ENCODE peak calls at places on chromosome 4, in seven cellular contexts. B is mesothelial cell of epicardium, Y is B cell, A is GM12865, Z is epithelial cell of esophagus, N is body of pancreas, R is MCF 10A. O is an unnamed sample.

GRCh38 chr4:40842318-40842717 is 92.6 kb downstream of the NSUN7 start:
- DNase-seq in Y (no peak), B (no peak), N (no peak), R (no peak), Z (no peak), A (no peak), O (no peak)

GRCh38 chr4:54954656-54955388 is 170.6 kb downstream of the KDR start:
- DNase-seq in R (no peak), A (no peak), N (no peak), Y (no peak), Z (no peak), B (no peak), O (no peak)

GRCh38 chr4:29966386-29966785 is 753.8 kb upstream of the PCDH7 start:
- DNase-seq in B (no peak), Z (no peak), R (no peak), Y (no peak), N (no peak), A (no peak), O (no peak)

GRCh38 chr4:55303818-55304217 is 42.2 kb upstream of the SRD5A3 start:
- DNase-seq in Y (no peak), R (peak; percentile 43), N (no peak), A (no peak), B (no peak), Z (peak; percentile 97), O (no peak)

GRCh38 chr4:101264993-101265815 is 82.1 kb downstream of the PPP3CA start:
- DNase-seq in Z (peak; percentile 68), B (no peak), A (no peak), N (no peak), R (no peak), Y (no peak), O (no peak)

GRCh38 chr4:5708171-5708828 is at the start of gene EVC2:
- DNase-seq in Z (peak; percentile 39), B (peak; percentile 81), Y (peak; percentile 6), A (no peak), N (peak; percentile 71), R (peak; percentile 27), O (peak; percentile 36)

GRCh38 chr4:151599876-151600275 is 160.9 kb downstream of the GATB start:
- DNase-seq in Y (no peak), R (peak; percentile 6), A (no peak), Z (peak; percentile 52), N (no peak), B (no peak), O (no peak)

GRCh38 chr4:99886146-99886545 is 8.1 kb downstream of the LAMTOR3 start:
- DNase-seq in R (peak; percentile 29), Y (no peak), B (no peak), Z (no peak), A (no peak), N (no peak), O (no peak)

GRCh38 chr4:79141530-79141929 is 184.3 kb downstream of the NAA11 start:
- DNase-seq in Y (no peak), A (peak; percentile 24), Z (peak; percentile 69), R (peak; percentile 47), N (no peak), B (no peak), O (no peak)

GRCh38 chr4:126888968-126889367 is 743.8 kb upstream of the INTU start:
- DNase-seq in R (no peak), A (no peak), Z (peak; percentile 9), N (no peak), Y (no peak), B (no peak), O (no peak)

GRCh38 chr4:159075531-159075932 is 27.3 kb upstream of the RAPGEF2 start:
- DNase-seq in A (no peak), R (no peak), N (no peak), B (no peak), Z (no peak), Y (no peak), O (no peak)

GRCh38 chr4:59537231-59537886 is 1662.8 kb upstream of the ADGRL3 start:
- DNase-seq in Y (no peak), B (no peak), R (peak; percentile 26), A (peak; percentile 9), N (no peak), Z (peak; percentile 0), O (no peak)

GRCh38 chr4:7206856-7207567 is 14.7 kb downstream of the SORCS2 start:
- DNase-seq in B (peak; percentile 74), Y (no peak), Z (no peak), N (peak; percentile 44), R (peak; percentile 88), A (no peak), O (peak; percentile 62)

GRCh38 chr4:15894393-15894792 is 44.1 kb downstream of the FGFBP1 start:
- DNase-seq in N (no peak), B (no peak), R (no peak), Y (no peak), Z (no peak), A (no peak), O (no peak)

GRCh38 chr4:40199999-40200880 is 3.4 kb downstream of the RHOH start:
- DNase-seq in R (no peak), N (no peak), Z (no peak), Y (peak; percentile 57), B (no peak), A (peak; percentile 97), O (no peak)

GRCh38 chr4:39232100-39232499 is 49.8 kb downstream of the WDR19 start:
- DNase-seq in Y (no peak), N (peak; percentile 46), A (no peak), B (no peak), R (no peak), Z (no peak), O (no peak)

GRCh38 chr4:185304541-185304940 is 91.2 kb downstream of the LRP2BP start:
- DNase-seq in Y (no peak), Z (no peak), B (no peak), N (no peak), R (no peak), A (no peak), O (no peak)

GRCh38 chr4:156751486-156751885 is 220.1 kb downstream of the PDGFC start:
- DNase-seq in Y (no peak), Z (peak; percentile 41), R (peak; percentile 30), N (no peak), B (no peak), A (no peak), O (no peak)

GRCh38 chr4:103721251-103721650 is 1.5 kb upstream of the TACR3 start:
- DNase-seq in Y (no peak), A (no peak), N (no peak), Z (peak; percentile 59), R (peak; percentile 52), B (no peak), O (no peak)

GRCh38 chr4:145619639-145619996 is 433 bp downstream of the MMAA start:
- DNase-seq in Z (peak; percentile 54), B (no peak), Y (no peak), A (peak; percentile 74), N (peak; percentile 88), R (peak; percentile 57), O (no peak)

GRCh38 chr4:185811509-185812364 is at the start of gene SORBS2:
- DNase-seq in R (peak; percentile 43), Y (peak; percentile 63), A (peak; percentile 82), N (peak; percentile 88), Z (peak; percentile 81), B (no peak), O (no peak)

GRCh38 chr4:25376754-25377571 is at the start of gene ANAPC4:
- DNase-seq in N (peak; percentile 98), Y (peak; percentile 99), Z (peak; percentile 94), A (peak; percentile 98), B (peak; percentile 90), R (peak; percentile 94), O (peak; percentile 75)

GRCh38 chr4:114272226-114272625 is 292.8 kb upstream of the ARSJ start:
- DNase-seq in N (no peak), Z (peak; percentile 95), A (peak; percentile 3), R (peak; percentile 82), B (no peak), Y (no peak), O (peak; percentile 91)

GRCh38 chr4:48498895-48499294 is 8.8 kb downstream of the ZAR1 start:
- DNase-seq in N (no peak), B (no peak), A (no peak), R (no peak), Z (no peak), Y (no peak), O (no peak)

DNA sequence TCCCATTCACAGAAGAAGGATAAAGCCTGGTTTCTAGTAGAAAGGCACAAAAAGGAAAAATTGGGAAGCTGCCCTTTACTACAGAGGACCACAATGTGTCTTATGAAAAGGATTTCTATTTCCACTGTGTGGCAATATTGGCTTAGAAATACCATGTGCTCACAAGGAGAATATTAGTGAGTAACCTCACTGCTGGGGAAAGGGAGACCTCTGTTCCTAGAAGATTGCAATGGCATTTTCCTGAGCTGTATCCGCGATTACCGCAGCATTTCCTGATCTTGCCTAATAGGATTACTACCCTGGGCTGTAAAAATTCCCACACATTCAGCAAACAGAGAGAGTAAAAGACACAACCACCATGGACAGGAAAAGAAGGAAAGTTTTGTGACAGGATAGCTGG is 308.8 kb upstream of the TECRL start:
- DNase-seq in N (no peak), B (no peak), Y (no peak), R (peak; percentile 55), Z (peak; percentile 4), A (no peak), O (no peak)
- TF ChIP-seq CTCF in N (no peak), B (no peak), Y (no peak), R (no peak), Z (no peak), A (no peak), O (no peak)

GRCh38 chr4:601612-602558 is 23.5 kb upstream of the PDE6B start:
- DNase-seq in R (no peak), A (no peak), Y (no peak), B (no peak), Z (no peak), N (no peak), O (no peak)

GRCh38 chr4:604131-604530 is 21.2 kb upstream of the PDE6B start:
- DNase-seq in R (no peak), B (no peak), Y (no peak), N (no peak), A (no peak), Z (no peak), O (no peak)

GRCh38 chr4:600166-600565 is 24.1 kb upstream of the TMEM271 start:
- DNase-seq in R (no peak), N (no peak), A (no peak), Y (no peak), B (no peak), Z (no peak), O (no peak)

GRCh38 chr4:600850-601515 is 24.4 kb upstream of the PDE6B start:
- DNase-seq in Y (no peak), B (no peak), R (no peak), N (no peak), A (no peak), Z (no peak), O (no peak)

GRCh38 chr4:602559-602942 is 22.8 kb upstream of the PDE6B start:
- DNase-seq in Z (peak; percentile 50), N (peak; percentile 81), Y (peak; percentile 20), R (peak; percentile 79), A (no peak), B (peak; percentile 63), O (no peak)
- TF ChIP-seq CTCF in Z (peak; percentile 64), N (peak; percentile 27), Y (peak; percentile 22), R (peak; percentile 97), A (peak; percentile 22), B (peak; percentile 63), O (peak; percentile 5)

GRCh38 chr4:8547108-8547911 is 32.9 kb upstream of the GPR78 start:
- DNase-seq in Y (no peak), B (no peak), A (peak; percentile 70), N (peak; percentile 49), R (peak; percentile 59), Z (peak; percentile 45), O (no peak)
- TF ChIP-seq CTCF in Y (no peak), B (peak; percentile 40), A (peak; percentile 53), N (peak; percentile 41), R (peak; percentile 20), Z (no peak), O (peak; percentile 19)

GRCh38 chr4:36244257-36245084 is at the start of gene ARAP2:
- DNase-seq in Y (peak; percentile 88), N (peak; percentile 83), R (peak; percentile 62), B (peak; percentile 69), Z (peak; percentile 94), A (peak; percentile 81), O (no peak)
- TF ChIP-seq CTCF in Y (no peak), N (no peak), R (no peak), B (no peak), Z (no peak), A (peak; percentile 11), O (no peak)